ENCODE peak calls at places on chromosomes 13 and 19, in five cellular contexts. N is fibroblast of the aortic adventitia, H is endodermal cell, R is endothelial cell, T is transverse colon. S is an unnamed sample.

GRCh38 chr13:114140131-114140908 is 7.9 kb upstream of the RASA3 start:
- DNase-seq in N (no peak), H (no peak), R (no peak), T (peak; percentile 50), S (no peak)

GRCh38 chr19:5907216-5907615 is 2.5 kb downstream of the VMAC start:
- DNase-seq in N (no peak), H (no peak), R (no peak), T (no peak), S (no peak)

GRCh38 chr13:47555235-47555634 is 445.8 kb downstream of the SUCLA2 start:
- DNase-seq in N (no peak), H (no peak), R (no peak), T (no peak), S (no peak)

GRCh38 chr19:44839272-44839671 is 6.8 kb upstream of the NECTIN2 start:
- DNase-seq in N (no peak), H (peak; percentile 62), R (no peak), T (no peak), S (no peak)

GRCh38 chr19:3968556-3969434 is 2.1 kb downstream of the DAPK3 start:
- DNase-seq in N (peak; percentile 99), H (peak; percentile 98), R (peak; percentile 90), T (peak; percentile 79), S (peak; percentile 88)

GRCh38 chr19:56076413-56076998 is 44.6 kb downstream of the ZNF787 start:
- DNase-seq in N (peak; percentile 73), H (peak; percentile 89), R (peak; percentile 75), T (peak; percentile 67), S (peak; percentile 75)

GRCh38 chr13:37870895-37871550 is 1.5 kb upstream of the TRPC4 start:
- DNase-seq in N (peak; percentile 69), H (peak; percentile 77), R (no peak), T (no peak), S (no peak)

GRCh38 chr19:6753178-6754031 is 13.8 kb downstream of the SH2D3A start:
- DNase-seq in N (peak; percentile 54), H (peak; percentile 100), R (peak; percentile 71), T (peak; percentile 95), S (peak; percentile 72)

GRCh38 chr13:111043575-111043982 is 71.5 kb upstream of the ARHGEF7 start:
- DNase-seq in N (no peak), H (no peak), R (no peak), T (no peak), S (peak; percentile 3)

GRCh38 chr19:2270572-2271515 is 11.1 kb downstream of the PEAK3 start:
- DNase-seq in N (peak; percentile 84), H (peak; percentile 77), R (peak; percentile 51), T (peak; percentile 83), S (peak; percentile 60)

GRCh38 chr13:112333756-112334543 is 42.2 kb upstream of the SPACA7 start:
- DNase-seq in N (no peak), H (no peak), R (no peak), T (no peak), S (peak; percentile 13)

GRCh38 chr13:91482427-91482826 is 84.0 kb downstream of the GPC5 start:
- DNase-seq in N (no peak), H (peak; percentile 77), R (no peak), T (no peak), S (no peak)

GRCh38 chr19:32692727-32693061 is 1.1 kb downstream of the NUDT19 start:
- DNase-seq in N (peak; percentile 10), H (no peak), R (no peak), T (no peak), S (no peak)

GRCh38 chr19:10964903-10965302 is 4.1 kb downstream of the SMARCA4 start:
- DNase-seq in N (no peak), H (no peak), R (no peak), T (no peak), S (no peak)

GRCh38 chr19:17504456-17504855 is 7.0 kb upstream of the PGLS start:
- DNase-seq in N (no peak), H (no peak), R (no peak), T (no peak), S (no peak)

GRCh38 chr19:58439576-58440554 is at the start of gene ZNF132:
- DNase-seq in N (peak; percentile 100), H (peak; percentile 67), R (peak; percentile 42), T (peak; percentile 96), S (no peak)

GRCh38 chr13:97391201-97391600 is 42.8 kb upstream of the RAP2A start:
- DNase-seq in N (peak; percentile 35), H (no peak), R (no peak), T (no peak), S (no peak)
- TF ChIP-seq CTCF in N (no peak), H (no peak), R (no peak), T (no peak), S (no peak)

GRCh38 chr13:30499338-30499737 is 33.6 kb upstream of the HMGB1 start:
- DNase-seq in N (no peak), H (no peak), R (no peak), T (no peak), S (no peak)

DNA sequence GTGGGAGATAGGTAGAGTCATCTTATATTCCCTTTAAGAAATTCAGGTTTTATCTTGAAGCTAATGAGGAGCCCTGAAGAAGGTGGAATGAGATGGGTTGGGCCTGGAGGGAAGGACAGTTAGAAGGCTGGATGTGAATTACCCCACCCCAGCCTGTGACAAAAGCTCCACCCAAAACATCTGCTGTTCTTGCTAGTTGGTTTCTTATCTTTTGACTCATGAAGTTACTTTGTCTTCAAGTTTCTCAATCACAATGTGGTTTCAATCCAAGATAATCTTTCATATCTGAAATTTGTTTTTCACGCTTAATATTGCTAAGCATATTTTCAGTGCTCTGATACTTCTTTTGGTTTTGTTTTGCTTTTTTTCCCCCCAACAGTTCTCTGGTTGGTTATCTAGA is 38.3 kb upstream of the HMGB1 start:
- DNase-seq in N (peak; percentile 78), H (no peak), R (no peak), T (no peak), S (no peak)
- TF ChIP-seq CTCF in N (no peak), H (no peak), R (no peak), T (no peak), S (no peak)

GRCh38 chr13:82758056-82758455 is 1124.2 kb downstream of the SLITRK1 start:
- DNase-seq in N (peak; percentile 36), H (peak; percentile 87), R (no peak), T (no peak), S (no peak)
- TF ChIP-seq CTCF in N (peak; percentile 42), H (peak; percentile 82), R (no peak), T (no peak), S (no peak)

GRCh38 chr13:97631158-97631557 is 197.2 kb downstream of the RAP2A start:
- DNase-seq in N (no peak), H (peak; percentile 73), R (no peak), T (no peak), S (no peak)
- TF ChIP-seq CTCF in N (no peak), H (peak; percentile 65), R (no peak), T (no peak), S (no peak)